ENCODE peak calls at places on chromosomes 13 and 19, in four cellular contexts. One of them, this sample, is unnamed.

GRCh38 chr13:109610517-109610916 is 175.9 kb downstream of the IRS2 start:
- DNase-seq in dorsolateral prefrontal cortex: no peak
- DNase-seq in HTR-8/SVneo: no peak
- DNase-seq in psoas muscle: peak
- DNase-seq in this sample: no peak

GRCh38 chr13:43848250-43848649 is 31.3 kb downstream of the CCDC122 start:
- DNase-seq in dorsolateral prefrontal cortex: no peak
- DNase-seq in HTR-8/SVneo: peak
- DNase-seq in psoas muscle: no peak
- DNase-seq in this sample: no peak

GRCh38 chr19:10270180-10270615 is 722 bp upstream of the ICAM1 start:
- DNase-seq in dorsolateral prefrontal cortex: no peak
- DNase-seq in HTR-8/SVneo: no peak
- DNase-seq in psoas muscle: peak
- DNase-seq in this sample: no peak

GRCh38 chr13:30915691-30916541 is 9.8 kb downstream of the MEDAG start:
- DNase-seq in dorsolateral prefrontal cortex: no peak
- DNase-seq in HTR-8/SVneo: no peak
- DNase-seq in psoas muscle: no peak
- DNase-seq in this sample: peak

GRCh38 chr13:43751624-43752023 is 35.1 kb downstream of the ENOX1 start:
- DNase-seq in dorsolateral prefrontal cortex: no peak
- DNase-seq in HTR-8/SVneo: no peak
- DNase-seq in psoas muscle: no peak
- DNase-seq in this sample: no peak

GRCh38 chr13:37127706-37128241 is 22.3 kb upstream of the CSNK1A1L start:
- DNase-seq in dorsolateral prefrontal cortex: peak
- DNase-seq in HTR-8/SVneo: no peak
- DNase-seq in psoas muscle: no peak
- DNase-seq in this sample: no peak

GRCh38 chr19:32269831-32270230 is 75.6 kb upstream of the ZNF507 start:
- DNase-seq in dorsolateral prefrontal cortex: no peak
- DNase-seq in HTR-8/SVneo: no peak
- DNase-seq in psoas muscle: no peak
- DNase-seq in this sample: no peak

GRCh38 chr13:107678075-107678689 is 537.2 kb downstream of the LIG4 start:
- DNase-seq in dorsolateral prefrontal cortex: no peak
- DNase-seq in HTR-8/SVneo: peak
- DNase-seq in psoas muscle: no peak
- DNase-seq in this sample: no peak

GRCh38 chr19:789473-790052 is 7.7 kb upstream of the PTBP1 start:
- DNase-seq in dorsolateral prefrontal cortex: no peak
- DNase-seq in HTR-8/SVneo: no peak
- DNase-seq in psoas muscle: peak
- DNase-seq in this sample: no peak

GRCh38 chr13:108676620-108677019 is 47.2 kb downstream of the MYO16 start:
- DNase-seq in dorsolateral prefrontal cortex: no peak
- DNase-seq in HTR-8/SVneo: no peak
- DNase-seq in psoas muscle: no peak
- DNase-seq in this sample: no peak